ENCODE peak calls at places on chromosomes 4 and X, in nine cellular contexts. L is cardiac muscle cell; W is endodermal cell; B is left lung; H is CD8-positive, alpha-beta T cell; P is fibroblast of lung; D is OCI-LY7; M is testis; R is BJ. U is an unnamed sample.
A peak's percentile ranks its signal among the peaks of the same experiment; 100 is the strongest.

GRCh38 chr4:2787230-2788100 is 5.4 kb upstream of the SH3BP2 start:
- DNase-seq in L (no peak), W (peak; percentile 69), B (peak; percentile 63), H (no peak), P (no peak), D (peak; percentile 72), M (peak; percentile 66), R (no peak), U (peak; percentile 38)

GRCh38 chr4:74539043-74539790 is 94.3 kb downstream of the AREG start:
- DNase-seq in L (no peak), W (no peak), B (no peak), H (no peak), P (peak; percentile 53), D (no peak), M (no peak), R (no peak), U (no peak)

GRCh38 chr4:15577508-15577907 is 77.6 kb downstream of the FBXL5 start:
- DNase-seq in L (no peak), W (no peak), B (no peak), H (no peak), P (peak; percentile 59), D (no peak), M (no peak), R (no peak), U (no peak)

GRCh38 chr4:114250439-114250891 is 271.0 kb upstream of the ARSJ start:
- DNase-seq in L (no peak), W (no peak), B (no peak), H (no peak), P (peak; percentile 25), D (no peak), M (no peak), R (no peak), U (no peak)

GRCh38 chrX:154749856-154750255 is 1.0 kb downstream of the GAB3 start:
- DNase-seq in L (no peak), W (no peak), B (no peak), H (no peak), P (no peak), D (no peak), M (no peak), R (no peak), U (no peak)

GRCh38 chrX:153662266-153662665 is 11.3 kb downstream of the PNCK start:
- DNase-seq in L (peak; percentile 49), W (peak; percentile 91), B (peak; percentile 35), H (peak; percentile 31), P (no peak), D (peak; percentile 31), M (peak; percentile 74), R (no peak), U (no peak)

GRCh38 chr4:189773909-189774308 is 166.8 kb upstream of the FRG1 start:
- DNase-seq in L (peak; percentile 10), W (peak; percentile 53), B (no peak), H (no peak), P (peak; percentile 50), D (no peak), M (no peak), R (no peak), U (no peak)

GRCh38 chr4:147195386-147195785 is 249.7 kb upstream of the TTC29 start:
- DNase-seq in L (no peak), W (no peak), B (no peak), H (no peak), P (peak; percentile 73), D (no peak), M (no peak), R (no peak), U (no peak)

GRCh38 chr4:86398187-86398586 is 38.3 kb upstream of the MAPK10 start:
- DNase-seq in L (no peak), W (no peak), B (no peak), H (no peak), P (no peak), D (no peak), M (no peak), R (no peak), U (no peak)

GRCh38 chr4:155371432-155372043 is 5.2 kb downstream of the MAP9 start:
- DNase-seq in L (peak; percentile 33), W (no peak), B (no peak), H (no peak), P (peak; percentile 14), D (peak; percentile 54), M (no peak), R (no peak), U (no peak)

GRCh38 chr4:88216395-88216794 is 58.0 kb upstream of the ABCG2 start:
- DNase-seq in L (no peak), W (no peak), B (no peak), H (no peak), P (no peak), D (no peak), M (no peak), R (no peak), U (no peak)

GRCh38 chrX:44352739-44353138 is 9.3 kb upstream of the EFHC2 start:
- DNase-seq in L (no peak), W (no peak), B (no peak), H (no peak), P (no peak), D (no peak), M (no peak), R (no peak), U (no peak)

GRCh38 chrX:106203315-106203714 is 35.2 kb downstream of the PWWP3B start:
- DNase-seq in L (no peak), W (no peak), B (no peak), H (no peak), P (no peak), D (no peak), M (no peak), R (no peak), U (no peak)

GRCh38 chr4:29014555-29014954 is 1705.6 kb upstream of the PCDH7 start:
- DNase-seq in L (no peak), W (no peak), B (no peak), H (no peak), P (no peak), D (no peak), M (no peak), R (no peak), U (no peak)

GRCh38 chr4:25973346-25973745 is 59.3 kb downstream of the SMIM20 start:
- DNase-seq in L (no peak), W (no peak), B (no peak), H (no peak), P (no peak), D (no peak), M (no peak), R (no peak), U (no peak)

GRCh38 chrX:23422912-23423311 is 88.3 kb downstream of the PTCHD1 start:
- DNase-seq in L (no peak), W (no peak), B (no peak), H (no peak), P (no peak), D (no peak), M (no peak), R (no peak), U (no peak)

GRCh38 chrX:68914337-68914989 is 85.6 kb downstream of the EFNB1 start:
- DNase-seq in L (no peak), W (peak; percentile 75), B (no peak), H (no peak), P (no peak), D (no peak), M (no peak), R (no peak), U (no peak)

GRCh38 chrX:19212037-19212436 is 89.8 kb upstream of the ADGRG2 start:
- DNase-seq in L (no peak), W (no peak), B (no peak), H (no peak), P (no peak), D (no peak), M (no peak), R (no peak), U (no peak)

GRCh38 chrX:97021680-97022079 is 138.0 kb downstream of the RPA4 start:
- DNase-seq in L (no peak), W (no peak), B (no peak), H (no peak), P (peak; percentile 41), D (no peak), M (no peak), R (no peak), U (no peak)

GRCh38 chrX:97011540-97011939 is 127.8 kb downstream of the RPA4 start:
- DNase-seq in L (no peak), W (no peak), B (no peak), H (no peak), P (no peak), D (no peak), M (no peak), R (no peak), U (no peak)

GRCh38 chrX:97016106-97016505 is 132.4 kb downstream of the RPA4 start:
- DNase-seq in L (no peak), W (no peak), B (no peak), H (no peak), P (no peak), D (no peak), M (no peak), R (no peak), U (no peak)
- TF ChIP-seq CTCF in L (no peak), W (peak; percentile 45), B (no peak), H (no peak), P (no peak), D (no peak), M (no peak), R (no peak), U (no peak)

GRCh38 chr4:57374866-57375595 is 264.8 kb upstream of the IGFBP7 start:
- DNase-seq in L (no peak), W (no peak), B (no peak), H (no peak), P (peak; percentile 71), D (no peak), M (no peak), R (no peak), U (no peak)
- H3K36me3 ChIP-seq in L (no peaks in the 10 kb centered on the region), W (no peaks in the 10 kb centered on the region), B (no peaks in the 10 kb centered on the region), H (no peaks in the 10 kb centered on the region), P (no peaks in the 10 kb centered on the region), D (no peaks in the 10 kb centered on the region), M (no peaks in the 10 kb centered on the region), R (no peaks in the 10 kb centered on the region), U (no peaks in the 10 kb centered on the region)

DNA sequence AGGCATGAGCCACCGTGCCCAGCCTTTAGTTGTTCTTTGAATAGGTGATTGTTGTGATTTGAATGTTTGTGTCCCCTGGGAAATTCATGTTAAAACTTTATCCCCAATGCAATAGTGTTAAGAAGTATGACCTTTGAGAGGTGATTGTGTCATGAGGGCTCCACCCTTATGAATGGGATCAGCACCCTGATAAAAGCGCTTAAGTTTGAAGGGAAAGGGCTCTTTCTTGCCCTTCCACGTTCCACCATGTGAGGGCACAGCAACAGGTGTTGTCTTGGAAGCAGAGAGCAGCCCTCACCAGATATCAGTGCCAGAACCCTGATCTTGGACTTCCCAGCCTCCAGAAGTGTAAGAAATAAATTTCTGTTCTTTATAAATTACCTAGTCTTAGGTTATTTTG is 33.7 kb upstream of the RP2 start:
- DNase-seq in L (no peak), W (peak; percentile 56), B (no peak), H (no peak), P (no peak), D (peak; percentile 22), M (no peak), R (no peak), U (no peak)
- TF ChIP-seq CTCF in L (peak; percentile 15), W (peak; percentile 58), B (no peak), H (no peak), P (peak; percentile 29), D (peak; percentile 57), M (no peak), R (peak; percentile 24), U (no peak)

DNA sequence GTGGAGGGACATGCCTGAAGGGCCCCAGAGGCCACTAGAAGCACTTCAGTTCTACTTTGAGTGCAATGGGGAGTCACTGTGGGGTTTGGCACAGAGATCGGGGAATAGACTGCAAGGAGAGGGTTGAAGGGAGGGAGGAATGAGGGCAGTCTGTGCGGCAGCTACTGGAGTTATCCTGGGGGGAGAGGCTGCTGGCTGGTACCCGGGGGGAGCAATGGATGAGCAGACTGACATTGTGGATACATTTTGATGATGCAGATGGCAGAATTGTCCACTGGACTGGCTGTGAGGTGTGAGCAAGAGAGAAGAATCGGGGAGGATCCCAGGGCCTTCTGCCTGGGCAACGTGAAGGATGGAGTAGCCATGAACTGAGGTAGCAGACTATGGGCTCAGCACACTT is 2.8 kb upstream of the MAMLD1 start:
- DNase-seq in L (no peak), W (peak; percentile 7), B (no peak), H (no peak), P (no peak), D (no peak), M (no peak), R (no peak), U (no peak)
- H3K36me3 ChIP-seq in L (no peaks in the 10 kb centered on the region), W (no peaks in the 10 kb centered on the region), B (no peaks in the 10 kb centered on the region), H (no peaks in the 10 kb centered on the region), P (no peaks in the 10 kb centered on the region), D (no peaks in the 10 kb centered on the region), M (no peaks in the 10 kb centered on the region), R (no peaks in the 10 kb centered on the region), U (no peaks in the 10 kb centered on the region)

U was measured in adrenal gland.